ENCODE peak calls at places on chromosomes 7 and 10, in eight cellular contexts. C is ovary, Q is HL-60, X is DND-41, A is pancreas, R is CD14-positive monocyte, M is neural crest cell, D is testis. W is an unnamed sample.

GRCh38 chr7:36021367-36021766 is 131.7 kb upstream of the EEPD1 start:
- DNase-seq in C (no peak), X (peak), Q (no peak), R (no peak), M (no peak), D (no peak), A (no peak), W (no peak)

GRCh38 chr10:11875499-11876281 is 52.5 kb downstream of the PROSER2 start:
- DNase-seq in R (no peak), Q (no peak), X (no peak), A (peak), C (peak), D (peak), M (no peak), W (no peak)

GRCh38 chr7:129066290-129067131 is 11.6 kb upstream of the TNPO3 start:
- DNase-seq in Q (no peak), C (no peak), R (no peak), A (no peak), D (no peak), X (no peak), M (no peak), W (peak)

GRCh38 chr7:38858281-38858884 is 50.6 kb downstream of the VPS41 start:
- DNase-seq in Q (no peak), M (no peak), C (no peak), R (no peak), A (no peak), X (no peak), D (no peak), W (no peak)

GRCh38 chr7:81285142-81285871 is 366.5 kb upstream of the SEMA3C start:
- DNase-seq in D (no peak), A (no peak), R (no peak), C (no peak), Q (no peak), X (no peak), M (no peak), W (no peak)

GRCh38 chr10:132916421-132916841 is 25.9 kb downstream of the CFAP46 start:
- DNase-seq in Q (no peak), A (peak), M (no peak), C (peak), R (peak), D (no peak), X (no peak), W (peak)

GRCh38 chr7:115145512-115145911 is 223.6 kb downstream of the MDFIC start:
- DNase-seq in D (no peak), Q (no peak), R (no peak), A (no peak), X (no peak), M (no peak), C (no peak), W (no peak)

GRCh38 chr10:50832171-50832751 is 53.2 kb downstream of the A1CF start:
- DNase-seq in C (no peak), D (no peak), R (no peak), X (no peak), Q (no peak), M (no peak), A (no peak), W (no peak)

GRCh38 chr10:30027057-30028005 is 32.1 kb downstream of the JCAD start:
- DNase-seq in M (no peak), R (peak), C (peak), A (no peak), X (peak), D (peak), Q (peak), W (peak)

GRCh38 chr10:107577226-107577625 is 412.7 kb upstream of the SORCS1 start:
- DNase-seq in Q (no peak), A (no peak), D (no peak), C (no peak), X (no peak), R (no peak), M (no peak), W (no peak)

GRCh38 chr7:27095897-27096755 is at the start of gene HOXA1:
- DNase-seq in D (peak), A (no peak), X (no peak), M (peak), Q (peak), R (peak), C (peak), W (peak)
- TF ChIP-seq CTCF in D (no peak), A (no peak), X (no peak), M (no peak), Q (no peak), R (no peak), C (no peak), W (no peak)

DNA sequence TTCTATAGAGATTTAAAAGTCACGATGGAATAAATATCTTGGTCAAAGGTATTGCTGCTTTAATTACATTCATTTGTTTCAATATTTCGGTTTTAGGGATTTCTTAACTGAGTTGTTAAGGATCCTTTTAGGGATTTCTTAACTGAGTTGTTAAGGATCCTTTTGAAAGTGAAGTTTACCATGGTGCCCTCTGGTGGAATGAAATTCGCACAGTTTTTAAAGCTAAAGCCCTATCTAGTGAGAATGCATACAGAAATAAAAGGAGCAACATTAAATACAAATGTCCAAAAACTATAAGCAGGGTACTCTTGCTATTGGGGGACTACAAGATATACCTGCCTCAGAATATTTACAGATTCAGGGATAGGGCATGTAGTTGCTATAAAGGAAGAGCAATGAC is 193.7 kb downstream of the RNLS start:
- DNase-seq in C (no peak), M (peak), D (peak), A (no peak), R (no peak), Q (peak), X (peak), W (peak)
- TF ChIP-seq CTCF in C (no peak), M (peak), D (peak), A (peak), R (peak), Q (no peak), X (peak), W (peak)

GRCh38 chr7:136180984-136181383 is 203.8 kb upstream of the MTPN start:
- DNase-seq in R (no peak), C (no peak), Q (no peak), X (no peak), M (no peak), D (no peak), A (no peak), W (no peak)

GRCh38 chr7:136179154-136179553 is 202.0 kb upstream of the MTPN start:
- DNase-seq in R (no peak), D (no peak), A (no peak), X (peak), Q (no peak), M (no peak), C (no peak), W (no peak)

GRCh38 chr7:136184719-136185118 is 207.6 kb upstream of the MTPN start:
- DNase-seq in A (no peak), M (no peak), Q (no peak), X (no peak), D (no peak), R (no peak), C (no peak), W (no peak)

GRCh38 chr7:136179829-136180721 is 202.9 kb upstream of the MTPN start:
- DNase-seq in Q (no peak), M (no peak), R (no peak), D (no peak), A (no peak), C (no peak), X (no peak), W (no peak)

DNA sequence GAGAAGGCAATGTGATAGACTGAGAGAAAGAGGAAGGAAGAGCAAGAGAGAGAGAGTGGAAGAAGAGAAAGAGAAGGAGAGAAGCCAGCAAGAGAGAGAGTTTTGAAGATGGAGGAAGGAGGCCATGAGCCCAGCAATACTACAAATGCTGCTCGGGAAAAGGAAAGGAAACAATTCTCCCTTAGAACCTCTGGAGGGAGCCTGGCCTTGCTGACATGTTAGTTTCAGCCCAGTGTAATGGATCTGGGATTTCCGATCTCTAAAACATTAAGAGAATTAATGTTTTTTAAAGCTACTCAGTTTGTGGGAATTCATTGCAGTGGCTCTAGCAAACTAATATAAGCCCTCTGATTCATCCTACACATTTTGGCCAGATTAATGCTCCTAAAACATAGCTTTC is 206.8 kb upstream of the MTPN start:
- DNase-seq in R (no peak), M (no peak), C (no peak), Q (no peak), X (no peak), A (no peak), D (no peak), W (no peak)
- TF ChIP-seq CTCF in R (no peak), M (peak), C (no peak), Q (no peak), X (no peak), A (no peak), D (peak), W (peak)

DNA sequence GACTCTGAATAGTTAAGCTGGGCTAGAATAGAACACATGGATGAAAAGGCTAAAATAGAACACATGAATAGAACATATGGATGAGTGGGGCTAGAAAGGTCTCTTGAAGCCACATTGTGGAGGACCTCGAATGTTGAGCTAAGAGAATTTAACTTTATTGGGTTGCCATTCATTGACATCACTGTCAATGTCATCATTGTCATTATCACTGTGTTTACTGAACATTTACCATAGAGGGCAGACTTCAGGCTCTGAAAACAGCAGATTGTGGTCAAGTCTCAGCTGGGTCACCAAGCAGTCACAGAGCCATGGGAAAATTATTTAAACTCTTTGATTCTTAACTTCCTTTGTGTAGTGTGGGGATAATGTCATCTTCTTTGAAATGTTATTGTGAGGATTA is 80.4 kb downstream of the WDFY4 start:
- DNase-seq in C (no peak), D (no peak), R (no peak), M (no peak), Q (no peak), A (no peak), X (no peak), W (no peak)
- TF ChIP-seq CTCF in C (no peak), D (no peak), R (no peak), M (no peak), Q (no peak), A (no peak), X (no peak), W (no peak)

GRCh38 chr7:1741751-1742554 is 71.9 kb downstream of the ELFN1 start:
- DNase-seq in Q (no peak), R (no peak), C (peak), M (no peak), A (peak), D (no peak), X (no peak), W (no peak)
- TF ChIP-seq CTCF in Q (no peak), R (no peak), C (no peak), M (no peak), A (no peak), D (no peak), X (no peak), W (no peak)

DNA sequence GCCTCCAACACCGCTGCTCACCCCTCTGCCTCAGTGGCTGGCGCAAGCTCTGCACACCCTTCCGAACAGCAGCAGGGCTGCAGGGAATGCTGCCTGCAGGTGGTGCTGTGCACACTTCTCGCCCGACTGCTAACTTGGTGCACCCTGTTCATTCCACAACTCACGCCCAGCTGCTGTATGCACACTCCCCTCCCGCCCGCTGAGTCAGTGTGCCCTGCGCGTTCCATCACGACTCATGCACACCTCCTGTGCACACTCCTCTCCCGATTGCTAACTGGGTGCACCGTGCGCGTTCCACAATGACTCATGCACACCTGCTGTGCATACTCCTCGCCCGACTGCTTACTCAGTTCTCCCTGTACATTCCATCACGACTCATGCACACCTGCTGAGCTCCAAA is 21.5 kb downstream of the ADARB2 start:
- DNase-seq in D (no peak), M (peak), C (no peak), R (no peak), X (peak), A (no peak), Q (no peak), W (peak)
- TF ChIP-seq CTCF in D (no peak), M (peak), C (no peak), R (no peak), X (peak), A (no peak), Q (no peak), W (peak)

GRCh38 chr7:28410628-28411578 is 1.4 kb upstream of the CREB5 start:
- DNase-seq in M (peak), Q (no peak), A (no peak), X (no peak), C (peak), R (no peak), D (peak), W (peak)

GRCh38 chr7:28408974-28409715 is 3.2 kb upstream of the CREB5 start:
- DNase-seq in Q (peak), A (peak), R (peak), X (peak), C (peak), M (peak), D (peak), W (peak)

GRCh38 chr7:28414453-28414852 is 2.1 kb downstream of the CREB5 start:
- DNase-seq in A (no peak), D (no peak), X (no peak), Q (no peak), M (no peak), R (no peak), C (no peak), W (no peak)

GRCh38 chr7:28409716-28410627 is 2.3 kb upstream of the CREB5 start:
- DNase-seq in M (peak), X (no peak), D (peak), Q (no peak), R (no peak), C (peak), A (peak), W (peak)

DNA sequence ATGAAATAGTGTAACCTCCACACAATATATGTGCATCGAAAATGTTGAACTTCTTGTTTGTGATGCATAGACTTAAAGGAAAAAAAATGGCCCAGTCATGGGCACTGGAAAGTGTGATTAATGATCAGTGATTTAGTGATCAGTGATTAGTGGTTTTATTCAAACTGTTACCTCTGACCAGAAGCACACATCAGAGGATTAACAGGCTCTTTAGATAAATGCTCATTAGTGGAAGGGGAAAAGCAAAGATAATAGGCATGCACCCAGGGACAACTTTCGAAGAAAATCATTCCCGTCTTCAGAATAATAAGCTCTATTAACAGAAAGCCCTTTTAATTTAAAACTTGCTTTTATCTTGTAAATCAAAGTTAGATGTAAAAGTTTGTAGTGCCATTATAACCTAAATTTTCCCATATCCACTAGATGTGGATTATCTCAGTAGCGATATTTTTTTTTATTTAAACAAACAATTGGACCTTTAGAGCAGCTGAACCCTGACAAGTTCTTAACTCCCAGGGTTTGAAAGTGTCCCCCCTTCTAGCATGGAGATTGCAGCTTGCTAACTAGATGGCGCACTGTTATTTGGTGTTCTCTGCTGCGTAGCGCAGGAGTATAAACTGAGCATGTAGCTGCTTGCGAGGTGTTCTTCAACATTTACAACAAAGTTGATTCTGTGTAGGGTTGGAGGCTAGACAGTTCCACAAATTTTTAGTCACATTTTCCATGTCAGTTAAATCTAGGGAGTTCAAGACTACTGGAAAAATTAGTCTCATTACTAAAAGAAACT is at the start of gene CREB5:
- DNase-seq in D (peak), X (no peak), C (no peak), M (no peak), A (no peak), R (no peak), Q (no peak), W (no peak)
- TF ChIP-seq CTCF in D (no peak), X (peak), C (no peak), M (peak), A (no peak), R (no peak), Q (no peak), W (peak)

DNA sequence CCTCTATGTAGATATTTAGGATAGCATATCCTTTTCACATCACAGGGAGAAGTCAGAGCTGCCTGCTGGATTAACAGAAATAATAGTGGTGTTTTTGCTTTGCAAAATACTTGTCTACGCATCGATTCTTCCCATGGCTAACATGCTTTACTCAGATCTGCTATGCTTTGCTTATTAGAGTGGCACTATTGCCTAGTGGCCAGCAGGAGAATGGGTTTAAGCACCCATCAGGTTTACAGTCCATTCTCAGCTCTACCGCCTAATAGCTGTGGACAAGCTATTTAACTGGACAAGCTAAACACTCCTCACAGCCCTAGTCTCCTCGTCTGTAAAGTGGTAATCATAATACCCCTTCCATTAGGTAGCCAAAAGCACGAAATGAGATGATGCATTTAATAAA is 218.2 kb upstream of the CCDC6 start:
- DNase-seq in R (no peak), A (no peak), Q (no peak), M (no peak), D (no peak), X (no peak), C (no peak), W (no peak)
- TF ChIP-seq CTCF in R (no peak), A (no peak), Q (no peak), M (no peak), D (no peak), X (no peak), C (no peak), W (no peak)

GRCh38 chr10:48632166-48632565 is 27.3 kb upstream of the ARHGAP22 start:
- DNase-seq in R (no peak), D (no peak), Q (no peak), X (no peak), C (no peak), A (no peak), M (no peak), W (no peak)

GRCh38 chr10:48625013-48625412 is 20.1 kb upstream of the ARHGAP22 start:
- DNase-seq in R (no peak), X (no peak), M (no peak), A (no peak), D (no peak), Q (no peak), C (no peak), W (no peak)

GRCh38 chr10:48626986-48627731 is 22.3 kb upstream of the ARHGAP22 start:
- DNase-seq in D (no peak), Q (no peak), A (no peak), R (no peak), X (no peak), C (no peak), M (no peak), W (no peak)

GRCh38 chr10:48623607-48624132 is 18.8 kb upstream of the ARHGAP22 start:
- DNase-seq in A (no peak), Q (no peak), D (no peak), X (no peak), M (no peak), C (no peak), R (peak), W (no peak)

DNA sequence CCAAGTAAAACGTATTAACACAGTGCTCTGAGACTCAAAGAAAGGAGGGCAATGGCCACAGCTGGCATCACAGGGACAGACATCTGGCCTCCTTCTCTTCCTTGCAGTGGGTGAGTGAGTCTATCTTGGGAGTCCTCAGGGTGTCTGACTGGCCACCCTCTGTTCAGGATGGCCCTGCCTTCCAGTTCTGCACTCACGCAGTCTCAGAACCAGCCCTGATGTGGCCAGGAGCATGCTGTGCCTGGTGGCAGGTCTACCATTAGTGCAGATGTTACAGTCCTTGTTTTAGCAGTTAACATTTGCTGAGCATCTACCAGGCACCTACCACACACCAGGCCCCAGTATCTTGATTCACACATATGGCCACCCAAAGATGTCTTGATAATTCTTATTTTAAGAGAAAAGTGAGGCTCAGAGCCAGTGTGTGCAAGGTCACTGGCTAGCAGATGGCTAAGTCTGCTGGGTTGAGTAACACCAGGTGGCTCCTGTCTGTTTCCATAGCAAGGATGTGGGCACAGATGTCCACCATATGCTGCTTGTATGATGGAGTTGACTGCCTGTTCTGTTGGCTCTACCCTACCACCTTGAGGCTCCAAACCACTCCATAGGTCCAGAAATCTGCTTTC is 23.2 kb upstream of the ARHGAP22 start:
- DNase-seq in X (no peak), A (no peak), R (no peak), M (no peak), D (no peak), Q (no peak), C (no peak), W (no peak)
- TF ChIP-seq CTCF in X (no peak), A (no peak), R (no peak), M (no peak), D (no peak), Q (no peak), C (no peak), W (no peak)

W was measured in nephron progenitor cell.